ENCODE peak calls at places on chromosome 14, in ten cellular contexts. N is Panc1; K is ovary; C is tibial artery; J is CD8-positive, alpha-beta T cell; I is transverse colon; X is fibroblast of the aortic adventitia; L is HFF-Myc; Q is stomach; W is OCI-LY7. O is an unnamed sample.

GRCh38 chr14:102255401-102256190 is 49.4 kb downstream of the MOK start:
- DNase-seq in W (no peak), L (no peak), I (no peak), N (no peak), C (no peak), J (no peak), K (peak), Q (no peak), X (peak), O (peak)

GRCh38 chr14:49250109-49250508 is 336.1 kb downstream of the RPS29 start:
- DNase-seq in W (no peak), X (peak), C (no peak), Q (no peak), L (no peak), J (no peak), I (no peak), K (no peak), N (no peak), O (peak)

GRCh38 chr14:74048291-74048690 is 29.1 kb downstream of the BBOF1 start:
- DNase-seq in Q (no peak), I (no peak), J (no peak), N (no peak), C (no peak), X (no peak), W (peak), L (no peak), K (no peak), O (no peak)

GRCh38 chr14:72222046-72222445 is 289.8 kb downstream of the RGS6 start:
- DNase-seq in X (no peak), J (no peak), I (no peak), L (no peak), C (no peak), Q (no peak), W (no peak), N (no peak), K (no peak), O (no peak)

GRCh38 chr14:87679094-87679493 is 313.9 kb downstream of the GALC start:
- DNase-seq in W (no peak), Q (no peak), J (no peak), N (no peak), K (no peak), L (no peak), X (no peak), C (no peak), I (no peak), O (no peak)

GRCh38 chr14:92649934-92650545 is 98.4 kb downstream of the LGMN start:
- DNase-seq in W (no peak), L (no peak), X (peak), Q (peak), I (peak), K (no peak), N (no peak), C (peak), J (no peak), O (peak)

GRCh38 chr14:50233335-50234250 is 2.2 kb upstream of the SOS2 start:
- DNase-seq in W (no peak), C (no peak), I (no peak), X (no peak), K (no peak), Q (no peak), L (no peak), N (no peak), J (no peak), O (no peak)

GRCh38 chr14:103532216-103533136 is 3.5 kb downstream of the TRMT61A start:
- DNase-seq in J (no peak), W (no peak), N (no peak), Q (no peak), I (no peak), X (no peak), K (peak), C (no peak), L (no peak), O (no peak)

GRCh38 chr14:23141706-23142467 is 22.8 kb upstream of the CEBPE start:
- DNase-seq in L (no peak), Q (peak), I (peak), X (peak), J (no peak), C (peak), K (no peak), W (no peak), N (no peak), O (peak)

GRCh38 chr14:85054178-85054577 is 475.8 kb upstream of the FLRT2 start:
- DNase-seq in C (no peak), Q (no peak), L (no peak), N (no peak), X (no peak), I (no peak), W (peak), K (no peak), J (no peak), O (no peak)
- H3K4me3 ChIP-seq in C (no peak), Q (no peak), L (no peak), N (no peak), X (no peak), I (no peak), W (no peak), K (no peak), J (no peak), O (no peak)

GRCh38 chr14:77113644-77114043 is 15.6 kb downstream of the CIPC start:
- DNase-seq in Q (no peak), W (no peak), I (no peak), J (no peak), K (no peak), L (no peak), N (no peak), C (no peak), X (no peak), O (no peak)
- TF ChIP-seq CTCF in Q (no peak), W (no peak), I (no peak), J (no peak), K (no peak), L (no peak), N (no peak), C (no peak), X (no peak), O (no peak)

GRCh38 chr14:56331815-56332214 is 213.6 kb downstream of the PELI2 start:
- DNase-seq in X (no peak), J (no peak), Q (no peak), C (no peak), L (peak), I (no peak), N (no peak), W (no peak), K (no peak), O (no peak)

GRCh38 chr14:56322531-56322930 is 204.3 kb downstream of the PELI2 start:
- DNase-seq in I (no peak), J (no peak), X (no peak), Q (no peak), W (no peak), K (no peak), L (no peak), N (no peak), C (no peak), O (no peak)

GRCh38 chr14:56324831-56325230 is 206.6 kb downstream of the PELI2 start:
- DNase-seq in K (no peak), X (peak), J (no peak), L (peak), I (no peak), C (no peak), Q (no peak), W (no peak), N (no peak), O (peak)

GRCh38 chr14:56325251-56325839 is 207.1 kb downstream of the PELI2 start:
- DNase-seq in I (no peak), Q (no peak), K (no peak), C (no peak), J (no peak), L (no peak), N (no peak), X (no peak), W (no peak), O (peak)

GRCh38 chr14:56328021-56328420 is 209.8 kb downstream of the PELI2 start:
- DNase-seq in K (no peak), X (no peak), N (no peak), J (no peak), W (no peak), L (no peak), C (no peak), I (no peak), Q (no peak), O (no peak)
- H3K4me3 ChIP-seq in K (no peak), X (no peak), N (no peak), J (no peak), W (no peak), L (no peak), C (no peak), I (no peak), Q (no peak), O (no peak)

GRCh38 chr14:64503434-64504309 is at the start of gene ZBTB25:
- DNase-seq in I (peak), W (peak), X (peak), N (no peak), K (peak), C (peak), Q (peak), L (no peak), J (peak), O (peak)

GRCh38 chr14:64503184-64503433 is 529 bp downstream of the ZBTB25 start:
- DNase-seq in I (no peak), W (no peak), N (no peak), J (no peak), K (no peak), L (no peak), C (no peak), X (peak), Q (no peak), O (peak)

GRCh38 chr14:64504310-64504896 is at the start of gene ZBTB1:
- DNase-seq in C (peak), L (peak), W (peak), X (peak), Q (peak), J (peak), I (peak), K (peak), N (no peak), O (peak)

GRCh38 chr14:64501326-64502171 is 2.1 kb downstream of the ZBTB25 start:
- DNase-seq in W (peak), N (no peak), X (peak), Q (peak), C (peak), L (no peak), J (no peak), K (peak), I (peak), O (peak)

GRCh38 chr14:64502476-64503183 is 1.0 kb downstream of the ZBTB25 start:
- DNase-seq in K (no peak), Q (peak), L (no peak), J (peak), C (no peak), I (peak), N (no peak), W (peak), X (peak), O (peak)
- TF ChIP-seq CTCF in K (no peak), Q (no peak), L (no peak), J (no peak), C (no peak), I (no peak), N (no peak), W (no peak), X (no peak), O (no peak)

GRCh38 chr14:51950007-51950406 is 39.3 kb upstream of the RTRAF start:
- DNase-seq in N (no peak), L (no peak), J (no peak), W (no peak), X (peak), Q (no peak), C (no peak), K (no peak), I (no peak), O (no peak)
- H3K4me3 ChIP-seq in N (no peak), L (no peak), J (no peak), W (no peak), X (no peak), Q (no peak), C (no peak), K (no peak), I (no peak), O (no peak)

GRCh38 chr14:53957739-53958138 is 1.1 kb upstream of the BMP4 start:
- DNase-seq in J (no peak), Q (no peak), C (no peak), I (no peak), X (no peak), L (no peak), N (no peak), W (no peak), K (no peak), O (no peak)
- TF ChIP-seq CTCF in J (no peak), Q (no peak), C (no peak), I (no peak), X (no peak), L (no peak), N (no peak), W (no peak), K (no peak), O (no peak)

GRCh38 chr14:76376878-76377523 is 1.1 kb downstream of the ESRRB start:
- DNase-seq in Q (no peak), K (no peak), X (no peak), W (no peak), L (no peak), I (no peak), C (no peak), N (no peak), J (no peak), O (no peak)

GRCh38 chr14:76377675-76378074 is 1.7 kb downstream of the ESRRB start:
- DNase-seq in Q (no peak), X (no peak), J (no peak), L (no peak), C (no peak), I (no peak), W (no peak), K (no peak), N (no peak), O (no peak)

GRCh38 chr14:76375484-76375883 is 453 bp upstream of the ESRRB start:
- DNase-seq in I (no peak), Q (no peak), K (no peak), J (no peak), N (no peak), C (no peak), W (no peak), L (no peak), X (no peak), O (no peak)

GRCh38 chr14:76376001-76376404 is at the start of gene ESRRB:
- DNase-seq in I (no peak), N (no peak), W (no peak), K (no peak), L (no peak), C (no peak), X (no peak), Q (no peak), J (no peak), O (no peak)

GRCh38 chr14:76376409-76376877 is 506 bp downstream of the ESRRB start:
- DNase-seq in X (no peak), L (no peak), J (no peak), K (no peak), W (no peak), I (no peak), Q (no peak), N (no peak), C (no peak), O (no peak)
- H3K4me3 ChIP-seq in X (peak), L (peak), J (no peak), K (no peak), W (no peak), I (peak), Q (peak), N (peak), C (peak), O (peak)

GRCh38 chr14:89013698-89014569 is 189.5 kb downstream of the TTC8 start:
- DNase-seq in C (no peak), L (no peak), K (no peak), Q (no peak), I (no peak), J (no peak), W (no peak), X (no peak), N (no peak), O (no peak)

GRCh38 chr14:89013098-89013504 is 188.7 kb downstream of the TTC8 start:
- DNase-seq in J (no peak), X (peak), C (no peak), I (peak), Q (peak), K (no peak), W (peak), L (no peak), N (peak), O (no peak)

GRCh38 chr14:89017417-89017816 is 193.0 kb downstream of the TTC8 start:
- DNase-seq in C (no peak), J (no peak), L (no peak), K (no peak), I (no peak), W (no peak), X (no peak), Q (no peak), N (no peak), O (no peak)

GRCh38 chr14:89014570-89014847 is 190.1 kb downstream of the TTC8 start:
- DNase-seq in N (no peak), I (no peak), J (no peak), C (no peak), W (no peak), K (no peak), Q (no peak), L (no peak), X (no peak), O (no peak)

DNA sequence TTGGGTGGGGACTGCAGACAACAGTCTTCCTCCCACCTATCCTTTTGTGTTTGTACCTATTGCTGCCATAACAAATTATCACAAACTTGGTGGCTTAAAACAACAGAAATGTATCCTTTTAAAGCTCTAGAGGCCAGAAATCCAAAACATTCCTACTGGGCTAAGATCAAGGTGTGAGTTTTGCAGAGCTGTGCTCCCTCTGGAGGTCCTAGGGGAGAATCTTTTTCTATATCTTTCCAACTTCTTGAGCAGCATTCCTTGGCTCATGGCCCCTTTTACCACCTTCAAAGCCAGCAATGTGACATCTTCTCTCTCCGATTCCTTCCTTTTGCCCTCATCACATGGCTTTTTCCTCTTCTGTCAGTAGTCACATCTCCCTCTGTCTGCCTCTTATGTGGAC is 190.6 kb downstream of the TTC8 start:
- DNase-seq in W (no peak), J (no peak), K (no peak), Q (no peak), L (no peak), X (peak), I (no peak), C (no peak), N (no peak), O (no peak)
- TF ChIP-seq CTCF in W (no peak), J (no peak), K (no peak), Q (no peak), L (peak), X (peak), I (no peak), C (no peak), N (no peak), O (peak)

GRCh38 chr14:65230287-65230728 is 128.0 kb upstream of the MAX start:
- DNase-seq in Q (peak), C (peak), N (no peak), L (no peak), W (no peak), K (peak), J (no peak), X (peak), I (no peak), O (no peak)
- H3K4me3 ChIP-seq in Q (peak), C (peak), N (peak), L (peak), W (peak), K (peak), J (peak), X (no peak), I (peak), O (peak)